ENCODE peak calls at places on chromosomes 16 and 17, in five cellular contexts. L, B, Y, F and J are unnamed samples.

GRCh38 chr16:48276102-48276501 is 28.8 kb upstream of the ABCC11 start:
- DNase-seq in B (no peak), Y (no peak), L (no peak), F (no peak), J (no peak)

GRCh38 chr17:1487939-1488825 is 4.3 kb downstream of the MYO1C start:
- DNase-seq in Y (peak; percentile 70), B (peak; percentile 90), L (peak; percentile 97), F (peak; percentile 90), J (peak; percentile 94)

GRCh38 chr16:13093676-13094075 is 192.3 kb downstream of the SHISA9 start:
- DNase-seq in B (no peak), L (no peak), F (no peak), Y (no peak), J (no peak)

GRCh38 chr16:54957403-54957802 is 26.7 kb downstream of the IRX5 start:
- DNase-seq in L (no peak), Y (no peak), B (peak; percentile 59), F (peak; percentile 23), J (no peak)

GRCh38 chr16:84638195-84638806 is 10.0 kb upstream of the KLHL36 start:
- DNase-seq in Y (no peak), L (no peak), B (no peak), F (no peak), J (no peak)

GRCh38 chr17:18862011-18862410 is 4.1 kb downstream of the PRPSAP2 start:
- DNase-seq in L (no peak), B (no peak), F (no peak), Y (no peak), J (no peak)

GRCh38 chr17:77399319-77399959 is 258.7 kb downstream of the SEC14L1 start:
- DNase-seq in B (no peak), Y (no peak), L (no peak), F (no peak), J (no peak)

GRCh38 chr16:21990381-21990944 is 10.5 kb downstream of the PDZD9 start:
- DNase-seq in B (no peak), F (no peak), Y (no peak), L (no peak), J (no peak)

GRCh38 chr17:54968954-54969400 is 412 bp downstream of the STXBP4 start:
- DNase-seq in L (peak; percentile 45), B (no peak), Y (no peak), F (peak; percentile 28), J (no peak)

GRCh38 chr16:69559164-69559563 is 6.6 kb upstream of the NFAT5 start:
- DNase-seq in B (no peak), L (no peak), Y (no peak), F (no peak), J (no peak)
- H3K4me1 ChIP-seq in B (no peaks in the 10 kb centered on the region), L (peaks cover 2% of the 10 kb centered on the region), Y (peaks cover 7% of the 10 kb centered on the region), F (peaks cover 13% of the 10 kb centered on the region), J (no peaks in the 10 kb centered on the region)

GRCh38 chr16:26985100-26986065 is 81.3 kb upstream of the C16orf82 start:
- DNase-seq in F (no peak), Y (no peak), L (no peak), B (no peak), J (no peak)
- H3K4me1 ChIP-seq in F (no peaks in the 10 kb centered on the region), Y (no peaks in the 10 kb centered on the region), L (no peaks in the 10 kb centered on the region), B (no peaks in the 10 kb centered on the region), J (no peaks in the 10 kb centered on the region)

GRCh38 chr16:4098496-4098895 is 17.7 kb downstream of the ADCY9 start:
- DNase-seq in F (no peak), Y (no peak), B (no peak), L (no peak), J (no peak)

GRCh38 chr16:4094138-4094773 is 22.0 kb downstream of the ADCY9 start:
- DNase-seq in B (no peak), Y (no peak), F (no peak), L (no peak), J (no peak)

GRCh38 chr16:4101421-4102275 is 14.6 kb downstream of the ADCY9 start:
- DNase-seq in Y (no peak), F (no peak), L (peak; percentile 79), B (no peak), J (no peak)

GRCh38 chr16:4096509-4096908 is 19.7 kb downstream of the ADCY9 start:
- DNase-seq in B (no peak), L (no peak), Y (no peak), F (no peak), J (no peak)

GRCh38 chr16:4097826-4098240 is 18.4 kb downstream of the ADCY9 start:
- DNase-seq in L (no peak), B (no peak), F (no peak), Y (no peak), J (no peak)
- H3K4me1 ChIP-seq in L (peaks cover 5% of the 10 kb centered on the region), B (peaks cover 24% of the 10 kb centered on the region), F (peaks cover 55% of the 10 kb centered on the region), Y (no peaks in the 10 kb centered on the region), J (peaks cover 48% of the 10 kb centered on the region)

DNA sequence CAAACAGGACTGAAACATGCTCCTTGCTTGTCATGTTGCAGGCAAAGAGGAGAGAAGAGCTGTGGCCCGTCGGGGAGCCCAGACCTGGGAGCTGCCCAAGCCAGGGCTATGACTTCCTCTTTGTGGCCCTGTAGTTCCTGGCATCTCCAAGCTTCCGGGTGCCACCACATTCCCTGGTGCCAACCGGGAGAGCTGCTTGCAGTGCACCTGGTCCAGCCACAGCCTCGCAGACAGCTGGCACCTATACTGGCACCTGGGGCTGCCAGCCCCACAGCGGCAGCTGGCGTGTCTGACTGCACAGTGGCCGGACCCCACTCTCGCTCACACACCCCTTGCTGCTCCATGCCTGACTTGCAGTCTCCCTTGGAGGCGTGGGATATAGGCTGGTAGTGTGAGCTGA is 37.1 kb upstream of the FOXJ1 start:
- DNase-seq in F (no peak), B (no peak), L (no peak), Y (no peak), J (no peak)
- H3K4me1 ChIP-seq in F (peaks cover 7% of the 10 kb centered on the region), B (no peaks in the 10 kb centered on the region), L (no peaks in the 10 kb centered on the region), Y (peaks cover 50% of the 10 kb centered on the region), J (peaks cover 5% of the 10 kb centered on the region)

GRCh38 chr16:10934325-10935107 is 7.8 kb downstream of the DEXI start:
- DNase-seq in F (no peak), B (no peak), L (no peak), Y (no peak), J (no peak)
- H3K4me1 ChIP-seq in F (peaks cover 53% of the 10 kb centered on the region), B (peaks cover 42% of the 10 kb centered on the region), L (peaks cover 40% of the 10 kb centered on the region), Y (peaks cover 53% of the 10 kb centered on the region), J (peaks cover 93% of the 10 kb centered on the region)